ENCODE peak calls at places on chromosomes 7 and 10, in ten cellular contexts. O is glutamatergic neuron, L is fibroblast of mammary gland, H is A549, Z is fibroblast of villous mesenchyme, I is ovary, Q is H9, R is progenitor cell of endocrine pancreas, F is OCI-LY7, V is IMR-90. B is an unnamed sample.
A peak's percentile ranks its signal among the peaks of the same experiment; 100 is the strongest.

GRCh38 chr10:70475661-70476060 is 2.9 kb upstream of the PALD1 start:
- DNase-seq in O (no peak), L (no peak), H (peak; percentile 28), Z (no peak), I (no peak), Q (no peak), R (no peak), F (no peak), V (peak; percentile 8), B (no peak)

GRCh38 chr10:126917975-126918908 is 13.0 kb downstream of the DOCK1 start:
- DNase-seq in O (peak; percentile 23), L (no peak), H (no peak), Z (no peak), I (no peak), Q (no peak), R (no peak), F (no peak), V (no peak), B (no peak)

GRCh38 chr7:33757563-33758165 is 147.7 kb upstream of the BMPER start:
- DNase-seq in O (no peak), L (peak; percentile 75), H (peak; percentile 40), Z (peak; percentile 63), I (no peak), Q (no peak), R (no peak), F (peak; percentile 47), V (peak; percentile 47), B (peak; percentile 11)

GRCh38 chr7:95997632-95998031 is 225.3 kb downstream of the DYNC1I1 start:
- DNase-seq in O (no peak), L (no peak), H (no peak), Z (no peak), I (no peak), Q (no peak), R (no peak), F (no peak), V (no peak), B (no peak)

GRCh38 chr7:79949778-79950177 is 184.9 kb upstream of the GNAI1 start:
- DNase-seq in O (no peak), L (no peak), H (no peak), Z (peak; percentile 44), I (no peak), Q (no peak), R (no peak), F (no peak), V (no peak), B (no peak)

GRCh38 chr10:73413108-73413527 is 740 bp downstream of the ANXA7 start:
- DNase-seq in O (peak; percentile 18), L (no peak), H (peak; percentile 80), Z (no peak), I (no peak), Q (peak; percentile 53), R (no peak), F (peak; percentile 65), V (no peak), B (peak; percentile 36)

GRCh38 chr10:52353960-52354394 is 39.9 kb downstream of the DKK1 start:
- DNase-seq in O (no peak), L (peak; percentile 84), H (no peak), Z (peak; percentile 92), I (no peak), Q (no peak), R (no peak), F (no peak), V (peak; percentile 73), B (no peak)

GRCh38 chr7:158096582-158096981 is 491.0 kb downstream of the PTPRN2 start:
- DNase-seq in O (no peak), L (no peak), H (no peak), Z (no peak), I (no peak), Q (no peak), R (no peak), F (no peak), V (no peak), B (no peak)

GRCh38 chr7:155368894-155369600 is 71.4 kb downstream of the INSIG1 start:
- DNase-seq in O (peak; percentile 15), L (no peak), H (no peak), Z (no peak), I (no peak), Q (no peak), R (no peak), F (no peak), V (no peak), B (no peak)

GRCh38 chr10:131974034-131974817 is 7.5 kb downstream of the BNIP3 start:
- DNase-seq in O (no peak), L (no peak), H (no peak), Z (no peak), I (no peak), Q (no peak), R (no peak), F (no peak), V (no peak), B (no peak)

GRCh38 chr10:10994360-10994759 is 23.3 kb upstream of the CELF2 start:
- DNase-seq in O (no peak), L (no peak), H (no peak), Z (no peak), I (no peak), Q (no peak), R (no peak), F (no peak), V (no peak), B (no peak)
- TF ChIP-seq CTCF in O (no peak), L (no peak), H (no peak), Z (no peak), I (no peak), Q (no peak), R (no peak), F (no peak), V (no peak), B (no peak)

GRCh38 chr10:97553575-97554100 is 18.9 kb upstream of the ANKRD2 start:
- DNase-seq in O (peak; percentile 74), L (peak; percentile 78), H (peak; percentile 74), Z (peak; percentile 63), I (peak; percentile 82), Q (peak; percentile 93), R (peak; percentile 40), F (peak; percentile 57), V (peak; percentile 70), B (peak; percentile 58)
- TF ChIP-seq CTCF in O (peak; percentile 65), L (peak; percentile 93), H (peak; percentile 86), Z (peak; percentile 91), I (peak; percentile 71), Q (peak; percentile 89), R (peak; percentile 82), F (peak; percentile 78), V (peak; percentile 91), B (peak; percentile 94)

DNA sequence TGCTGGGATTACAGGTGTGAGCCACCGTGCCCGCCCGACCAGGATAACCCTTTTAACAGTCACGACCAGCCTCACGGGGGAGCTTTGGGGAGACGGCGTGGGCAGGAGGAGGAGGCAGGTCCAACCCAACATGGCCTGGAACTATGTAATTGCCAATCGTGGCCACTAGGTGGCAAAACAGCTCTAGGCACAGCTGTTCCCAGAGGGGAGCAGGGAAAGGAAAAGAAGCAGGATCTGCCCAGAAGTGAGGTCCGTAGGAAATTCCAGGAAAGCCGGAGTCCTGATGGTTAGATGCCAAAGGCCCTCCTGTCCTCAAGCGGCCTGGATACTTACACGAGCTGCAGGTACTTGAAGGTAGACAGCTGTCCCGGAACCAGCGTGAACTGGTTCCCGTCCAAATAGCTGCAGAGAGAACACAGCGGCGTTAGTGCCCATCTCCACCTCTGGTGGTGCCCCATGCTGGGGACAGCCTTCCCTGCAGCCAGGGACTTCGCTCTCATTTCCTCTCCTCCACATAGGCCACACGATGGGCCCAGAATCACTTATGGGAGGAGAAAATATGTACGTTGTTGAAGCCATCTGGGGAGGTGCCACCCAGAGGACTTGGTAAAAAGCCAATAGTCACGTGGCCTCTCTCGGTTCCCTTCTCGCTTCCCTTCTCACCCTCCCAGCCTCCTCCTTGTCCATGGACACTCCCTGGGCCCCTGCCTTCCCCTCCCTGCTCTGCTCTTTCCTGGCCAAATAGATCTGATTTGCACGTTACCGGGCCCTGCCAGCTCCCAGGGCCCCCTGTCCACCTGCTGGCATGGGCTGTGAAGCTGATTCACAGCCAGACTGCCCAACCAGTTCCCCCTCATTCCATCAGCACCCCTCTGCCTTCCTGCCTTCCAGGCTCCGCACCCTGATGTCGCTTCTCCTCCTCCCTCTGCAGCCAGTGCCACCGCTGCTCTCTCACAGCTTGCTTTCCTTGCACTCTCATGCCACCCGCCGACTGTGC is 148.1 kb downstream of the SLIT1 start:
- DNase-seq in O (peak; percentile 91), L (peak; percentile 80), H (peak; percentile 85), Z (peak; percentile 72), I (peak; percentile 80), Q (peak; percentile 92), R (peak; percentile 72), F (peak; percentile 77), V (peak; percentile 71), B (peak; percentile 70)
- TF ChIP-seq CTCF in O (peak; percentile 97), L (peak; percentile 92), H (peak; percentile 86), Z (peak; percentile 87), I (peak; percentile 83), Q (peak; percentile 91), R (peak; percentile 89), F (peak; percentile 89), V (peak; percentile 83), B (peak; percentile 91)

GRCh38 chr7:151631149-151631967 is 111.7 kb upstream of the RHEB start:
- DNase-seq in O (no peak), L (no peak), H (peak; percentile 38), Z (peak; percentile 47), I (no peak), Q (peak; percentile 46), R (no peak), F (peak; percentile 50), V (no peak), B (no peak)

GRCh38 chr7:151633516-151633812 is 113.8 kb upstream of the RHEB start:
- DNase-seq in O (no peak), L (no peak), H (no peak), Z (no peak), I (no peak), Q (no peak), R (no peak), F (no peak), V (no peak), B (no peak)

GRCh38 chr7:151630349-151630748 is 110.7 kb upstream of the RHEB start:
- DNase-seq in O (no peak), L (no peak), H (no peak), Z (no peak), I (no peak), Q (no peak), R (no peak), F (no peak), V (no peak), B (no peak)

GRCh38 chr7:151632750-151633515 is 113.2 kb upstream of the RHEB start:
- DNase-seq in O (peak; percentile 31), L (peak; percentile 53), H (no peak), Z (peak; percentile 43), I (peak; percentile 63), Q (peak; percentile 65), R (peak; percentile 20), F (peak; percentile 52), V (peak; percentile 23), B (no peak)

DNA sequence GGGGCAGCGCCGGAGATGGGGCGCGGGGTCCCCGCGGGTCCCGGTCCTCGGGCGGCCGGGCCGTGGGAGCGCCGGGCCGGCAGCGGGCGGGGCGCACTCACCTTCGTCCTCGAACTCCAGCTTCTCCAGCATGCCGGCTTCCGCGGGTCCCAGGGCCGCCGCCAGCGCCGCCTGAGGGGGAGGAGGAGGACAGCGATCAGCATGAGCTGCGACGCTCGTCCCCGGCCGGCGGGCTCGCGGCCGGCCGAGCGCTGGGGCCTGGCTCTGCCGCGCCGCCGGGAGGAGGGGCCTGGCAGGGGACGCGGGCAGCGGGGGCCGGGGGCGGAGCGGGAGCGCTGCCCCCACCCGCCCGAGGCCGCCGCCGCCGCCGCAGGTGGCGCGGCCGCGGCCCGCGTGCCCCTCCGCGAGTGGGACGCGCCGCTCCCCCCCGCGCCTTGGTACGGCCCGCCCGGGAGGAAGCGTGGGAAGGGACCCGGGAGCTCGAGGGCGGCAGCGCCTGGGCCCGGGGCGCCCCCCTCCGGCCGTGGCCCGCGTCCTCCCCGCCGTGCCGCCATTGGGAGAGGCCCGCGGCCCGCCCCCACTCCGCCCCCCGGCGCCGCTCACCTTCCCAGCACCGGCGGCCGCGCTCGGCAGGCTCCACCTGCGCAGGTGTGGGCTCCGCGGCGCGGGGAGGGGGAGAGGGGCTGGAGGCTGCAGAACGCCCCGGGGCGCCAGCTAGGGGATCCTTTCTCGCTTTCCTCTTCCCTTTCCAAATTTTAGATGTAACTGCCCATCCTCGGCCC is 112.5 kb upstream of the RHEB start:
- DNase-seq in O (peak; percentile 87), L (peak; percentile 61), H (peak; percentile 77), Z (peak; percentile 78), I (peak; percentile 90), Q (peak; percentile 81), R (peak; percentile 91), F (peak; percentile 86), V (peak; percentile 64), B (no peak)
- TF ChIP-seq CTCF in O (no peak), L (no peak), H (peak; percentile 82), Z (peak; percentile 10), I (peak; percentile 47), Q (peak; percentile 34), R (peak; percentile 53), F (peak; percentile 52), V (peak; percentile 62), B (no peak)

B was measured in DND-41.